ENCODE peak calls at places on chromosomes 5 and 9, in ten cellular contexts. N, L, T, K, O, Z, A, C, G and Y are unnamed samples. For H3K36me3, the result is how much of the 10 kb centered on the place peaks cover.

GRCh38 chr9:88791105-88791805 is 200.0 kb upstream of the S1PR3 start:
- DNase-seq in K (peak), L (no peak), N (peak), G (no peak), A (peak), T (no peak), Z (no peak), C (no peak), O (no peak), Y (peak)

GRCh38 chr9:95910023-95910706 is 34.7 kb downstream of the ERCC6L2 start:
- DNase-seq in N (no peak), G (no peak), Z (no peak), L (no peak), C (no peak), O (no peak), K (no peak), A (no peak), T (no peak), Y (peak)

GRCh38 chr9:126721531-126722098 is 83.2 kb upstream of the ZBTB43 start:
- DNase-seq in K (no peak), N (no peak), A (no peak), T (no peak), O (no peak), G (no peak), L (no peak), C (no peak), Z (no peak), Y (no peak)

GRCh38 chr5:134600600-134600999 is 32.0 kb downstream of the SAR1B start:
- DNase-seq in C (no peak), Z (no peak), A (peak), G (no peak), N (peak), T (no peak), L (no peak), O (no peak), K (peak), Y (peak)

GRCh38 chr5:83925321-83925877 is 204.7 kb upstream of the HAPLN1 start:
- DNase-seq in Z (no peak), L (no peak), O (no peak), C (no peak), A (peak), K (peak), T (no peak), G (no peak), N (peak), Y (peak)

GRCh38 chr5:14915291-14915976 is 43.9 kb upstream of the ANKH start:
- DNase-seq in C (no peak), K (peak), L (no peak), N (peak), Z (no peak), T (no peak), O (no peak), G (no peak), A (peak), Y (no peak)

GRCh38 chr5:33310471-33310870 is 130.3 kb upstream of the TARS1 start:
- DNase-seq in A (peak), O (no peak), G (no peak), N (peak), Z (peak), K (no peak), C (no peak), T (no peak), L (no peak), Y (peak)

GRCh38 chr9:29556317-29556716 is 1983.0 kb upstream of the C9orf72 start:
- DNase-seq in A (peak), C (no peak), N (peak), Z (no peak), K (peak), O (no peak), T (no peak), L (no peak), G (no peak), Y (peak)

GRCh38 chr9:131562032-131562959 is 17.0 kb downstream of the PRRT1B start:
- DNase-seq in K (peak), O (no peak), G (no peak), Z (no peak), T (no peak), N (peak), L (no peak), A (peak), C (no peak), Y (peak)

GRCh38 chr5:109936091-109936490 is 246.4 kb downstream of the MAN2A1 start:
- DNase-seq in T (no peak), C (no peak), Z (no peak), L (no peak), N (peak), G (no peak), O (no peak), K (no peak), A (no peak), Y (peak)

GRCh38 chr9:135075234-135076142 is 12.0 kb upstream of the OLFM1 start:
- DNase-seq in K (no peak), G (no peak), N (peak), T (no peak), L (peak), C (no peak), A (no peak), Z (no peak), O (peak), Y (no peak)

GRCh38 chr9:94945191-94946144 is 219.0 kb downstream of the AOPEP start:
- DNase-seq in A (peak), Z (no peak), G (no peak), N (peak), O (peak), C (no peak), K (peak), T (peak), L (peak), Y (peak)

GRCh38 chr5:179870952-179871351 is 12.3 kb upstream of the MRNIP start:
- DNase-seq in A (no peak), N (no peak), L (no peak), T (no peak), Z (no peak), G (no peak), K (no peak), C (no peak), O (no peak), Y (no peak)

GRCh38 chr5:179870403-179870903 is 11.8 kb upstream of the MRNIP start:
- DNase-seq in C (no peak), L (peak), N (no peak), G (peak), Z (no peak), T (no peak), K (peak), O (no peak), A (no peak), Y (no peak)

GRCh38 chr5:179869101-179869500 is 10.5 kb upstream of the MRNIP start:
- DNase-seq in Z (no peak), N (no peak), K (no peak), T (no peak), A (no peak), C (no peak), G (no peak), O (no peak), L (no peak), Y (no peak)

GRCh38 chr5:179868541-179868940 is 9.9 kb upstream of the MRNIP start:
- DNase-seq in T (no peak), A (no peak), N (no peak), O (no peak), Z (no peak), K (no peak), G (no peak), C (no peak), L (no peak), Y (no peak)

GRCh38 chr5:179869641-179870402 is 11.2 kb upstream of the MRNIP start:
- DNase-seq in N (no peak), T (no peak), L (no peak), A (no peak), K (no peak), O (no peak), G (no peak), C (no peak), Z (no peak), Y (no peak)
- H3K36me3 ChIP-seq in N (under half), T (under half), L (half or more), A (under half), K (half or more), O (under half), G (under half), C (under half), Z (under half), Y (half or more)

GRCh38 chr9:129148463-129149204 is 29.4 kb downstream of the IER5L start:
- DNase-seq in C (no peak), O (no peak), A (no peak), T (no peak), N (no peak), G (no peak), L (no peak), Z (no peak), K (no peak), Y (no peak)

GRCh38 chr9:129150672-129151211 is 27.3 kb downstream of the IER5L start:
- DNase-seq in K (no peak), A (no peak), L (no peak), O (no peak), G (no peak), Z (no peak), C (no peak), T (no peak), N (no peak), Y (no peak)

GRCh38 chr9:129149442-129149841 is 28.6 kb downstream of the IER5L start:
- DNase-seq in G (no peak), K (no peak), A (no peak), O (no peak), N (no peak), C (no peak), Z (no peak), L (no peak), T (no peak), Y (no peak)

GRCh38 chr9:129150122-129150521 is 27.9 kb downstream of the IER5L start:
- DNase-seq in K (no peak), A (no peak), O (no peak), T (no peak), N (no peak), G (no peak), Z (no peak), L (no peak), C (no peak), Y (no peak)

GRCh38 chr9:129151469-129151868 is 26.6 kb downstream of the IER5L start:
- DNase-seq in C (no peak), Z (no peak), L (no peak), T (no peak), A (no peak), G (no peak), N (no peak), O (no peak), K (no peak), Y (no peak)
- H3K36me3 ChIP-seq in C (under half), Z (under half), L (under half), T (under half), A (under half), G (under half), N (under half), O (under half), K (under half), Y (under half)

GRCh38 chr5:116472274-116472673 is 102.3 kb downstream of the SEMA6A start:
- DNase-seq in G (no peak), L (no peak), A (no peak), O (no peak), Z (no peak), T (no peak), C (no peak), K (no peak), N (no peak), Y (no peak)
- H3K36me3 ChIP-seq in G (half or more), L (under half), A (under half), O (under half), Z (under half), T (under half), C (under half), K (under half), N (under half), Y (under half)

GRCh38 chr5:178605788-178606187 is 15.6 kb upstream of the COL23A1 start:
- DNase-seq in K (no peak), L (no peak), T (no peak), O (no peak), N (no peak), G (no peak), C (no peak), A (no peak), Z (no peak), Y (no peak)
- H3K36me3 ChIP-seq in K (half or more), L (half or more), T (under half), O (under half), N (half or more), G (under half), C (under half), A (half or more), Z (under half), Y (under half)

GRCh38 chr9:123253204-123253603 is 15.2 kb downstream of the STRBP start:
- DNase-seq in C (no peak), A (no peak), K (no peak), N (no peak), T (no peak), G (no peak), L (no peak), Z (no peak), O (no peak), Y (no peak)
- H3K36me3 ChIP-seq in C (under half), A (under half), K (under half), N (under half), T (under half), G (under half), L (under half), Z (under half), O (under half), Y (under half)

GRCh38 chr9:99226054-99226453 is 4.0 kb downstream of the SEC61B start:
- DNase-seq in L (no peak), T (no peak), C (no peak), O (no peak), N (no peak), K (no peak), G (no peak), Z (no peak), A (no peak), Y (no peak)

GRCh38 chr9:99222416-99223280 is 566 bp downstream of the SEC61B start:
- DNase-seq in K (peak), L (no peak), C (no peak), O (no peak), T (no peak), A (peak), Z (no peak), G (no peak), N (peak), Y (no peak)

GRCh38 chr9:99224445-99224844 is 2.4 kb downstream of the SEC61B start:
- DNase-seq in G (no peak), L (no peak), N (no peak), C (no peak), Z (no peak), K (no peak), A (no peak), T (no peak), O (no peak), Y (no peak)

GRCh38 chr9:99221266-99221622 is 498 bp downstream of the ALG2 start:
- DNase-seq in O (no peak), C (peak), T (no peak), L (no peak), A (no peak), Z (no peak), K (no peak), G (no peak), N (no peak), Y (no peak)

GRCh38 chr9:99221623-99222415 is at the start of the genes ALG2 and SEC61B:
- DNase-seq in Z (peak), K (peak), C (peak), N (peak), T (peak), O (peak), G (peak), L (peak), A (peak), Y (peak)
- H3K36me3 ChIP-seq in Z (under half), K (under half), C (under half), N (under half), T (under half), O (under half), G (under half), L (under half), A (under half), Y (under half)

DNA sequence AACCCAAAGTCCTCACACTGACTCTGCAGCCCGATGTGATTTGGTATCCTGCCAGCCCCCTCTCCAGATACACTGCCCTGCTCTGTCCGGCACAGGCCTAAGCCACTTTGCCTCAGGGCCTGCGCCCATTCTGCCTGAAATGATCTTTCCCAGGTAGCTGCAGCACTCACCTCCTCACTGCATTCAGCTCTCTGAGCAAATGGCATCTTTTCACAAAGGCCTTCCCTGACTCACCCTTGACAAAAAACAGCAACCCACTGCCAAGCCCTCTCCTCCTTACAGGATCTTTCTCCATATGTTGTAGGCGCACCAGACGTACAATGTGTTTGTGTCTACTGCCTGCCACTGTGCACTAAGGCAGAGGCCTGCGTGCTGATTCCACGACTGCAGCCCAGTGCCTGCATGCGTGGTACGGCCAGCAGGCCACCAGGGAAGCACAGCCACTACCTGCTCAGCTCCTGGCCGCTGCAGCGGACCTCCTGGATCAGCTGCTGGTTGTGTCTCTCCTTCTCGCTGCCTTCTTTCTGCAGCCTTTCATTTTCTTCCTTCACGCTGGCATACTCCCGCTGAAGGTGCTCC is 171.2 kb downstream of the CDK5RAP2 start:
- DNase-seq in G (no peak), N (no peak), A (no peak), Z (no peak), T (no peak), O (no peak), L (no peak), K (no peak), C (no peak), Y (no peak)
- H3K36me3 ChIP-seq in G (half or more), N (under half), A (under half), Z (under half), T (under half), O (under half), L (half or more), K (under half), C (half or more), Y (under half)

DNA sequence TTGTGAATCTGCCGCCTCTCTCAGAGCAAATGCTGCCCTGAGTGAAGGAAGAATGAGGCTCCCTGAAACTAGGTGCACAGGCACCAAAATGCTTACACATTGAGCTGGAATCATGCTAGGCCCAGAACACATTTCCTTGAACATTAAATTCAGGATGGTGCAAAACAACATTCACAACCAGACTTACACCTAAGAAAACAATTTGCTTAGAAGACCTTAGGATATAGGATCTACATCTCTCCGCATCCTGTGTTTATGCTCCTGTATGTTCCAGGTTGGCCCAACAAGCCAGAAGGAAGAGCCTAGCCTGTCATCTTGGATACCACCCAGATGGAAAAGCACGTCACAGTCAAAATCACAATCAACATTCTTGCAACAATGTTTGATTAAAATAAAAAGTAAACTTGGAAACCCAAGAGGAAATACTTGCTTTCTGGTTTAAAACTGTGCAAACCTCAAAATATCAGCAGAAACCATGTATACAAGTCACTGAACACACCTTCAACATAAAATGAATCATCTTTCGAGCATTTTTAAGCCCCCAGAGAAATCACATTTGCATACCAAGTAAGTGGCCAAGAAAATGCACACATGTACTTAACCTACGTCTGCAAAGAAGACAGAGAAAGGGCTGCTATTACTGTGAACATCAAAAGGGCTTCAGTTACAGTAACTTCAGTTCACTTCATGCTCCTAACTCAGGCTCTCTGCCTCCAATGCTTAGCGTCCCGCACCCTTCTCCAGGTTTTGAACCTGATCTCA is 1.6 kb downstream of the ENC1 start:
- DNase-seq in C (no peak), T (peak), Z (no peak), L (no peak), K (no peak), A (peak), O (no peak), N (no peak), G (no peak), Y (peak)
- H3K36me3 ChIP-seq in C (under half), T (under half), Z (under half), L (under half), K (under half), A (under half), O (under half), N (under half), G (under half), Y (under half)

DNA sequence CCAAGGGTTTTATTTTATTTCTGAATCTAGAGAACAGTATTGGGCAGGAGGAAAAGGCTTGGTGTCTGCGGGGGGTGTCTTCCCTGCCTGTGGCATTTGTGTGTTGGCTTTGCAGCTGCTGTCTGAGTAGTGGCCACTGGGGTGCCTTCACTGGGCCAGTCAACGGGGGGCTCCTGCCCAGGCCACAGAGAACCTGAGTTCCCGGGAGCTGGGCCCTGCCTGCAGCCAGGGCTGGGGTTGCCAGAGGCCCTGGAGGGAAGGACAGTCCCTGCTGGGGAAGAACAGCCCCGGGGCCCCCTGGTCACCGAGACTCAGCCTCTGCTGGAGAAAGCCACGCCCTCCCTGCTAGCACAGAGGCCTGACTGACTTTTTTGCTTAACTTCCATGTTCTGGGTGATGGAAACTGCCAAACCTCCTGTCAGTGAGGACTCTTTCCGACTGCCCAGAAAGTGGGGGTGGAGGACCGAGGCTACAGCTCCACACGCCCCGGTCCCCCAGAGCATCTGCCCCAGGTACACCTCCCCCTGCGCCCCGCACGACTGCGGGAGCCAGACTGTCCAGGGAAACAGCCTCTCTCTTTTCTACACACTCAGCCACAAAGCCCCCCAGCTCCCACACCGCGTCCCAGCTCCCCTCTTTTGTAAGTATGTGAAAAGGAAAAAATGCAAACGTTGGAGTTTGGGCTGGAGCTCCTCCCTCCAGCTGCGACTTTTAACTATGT is 133.4 kb downstream of the DAB2IP start:
- DNase-seq in O (no peak), K (no peak), Z (no peak), C (no peak), L (no peak), N (no peak), A (no peak), G (no peak), T (no peak), Y (no peak)
- H3K36me3 ChIP-seq in O (under half), K (under half), Z (under half), C (under half), L (half or more), N (under half), A (under half), G (under half), T (under half), Y (under half)